ENCODE peak calls at places on chromosomes 2 and 18, in four cellular contexts. Z is GM20000; X is activated gamma-delta T cell treated with Interleukin-2 at 50 U/mL for 16 hours; U is effector memory CD8-positive, alpha-beta T cell. V is an unnamed sample.

GRCh38 chr18:79884963-79885728 is 66.3 kb downstream of the SLC66A2 start:
- DNase-seq in Z (no peak), X (no peak), U (no peak), V (no peak)

GRCh38 chr18:62045316-62045715 is 141.5 kb downstream of the PIGN start:
- DNase-seq in Z (no peak), X (no peak), U (no peak), V (no peak)

GRCh38 chr2:219155054-219155644 is 5.5 kb downstream of the NHEJ1 start:
- DNase-seq in Z (peak), X (peak), U (peak), V (peak)

GRCh38 chr2:214649440-214650205 is 159.9 kb downstream of the BARD1 start:
- DNase-seq in Z (no peak), X (no peak), U (no peak), V (no peak)

GRCh38 chr18:950882-951539 is 46.3 kb downstream of the ADCYAP1 start:
- DNase-seq in Z (no peak), X (no peak), U (no peak), V (no peak)

GRCh38 chr2:232502901-232503791 is 15.5 kb upstream of the ECEL1 start:
- DNase-seq in Z (no peak), X (no peak), U (peak), V (no peak)

GRCh38 chr2:65350714-65351113 is 81.7 kb downstream of the SPRED2 start:
- DNase-seq in Z (peak), X (no peak), U (no peak), V (no peak)

GRCh38 chr2:66433945-66434678 is 813 bp upstream of the MEIS1 start:
- DNase-seq in Z (peak), X (no peak), U (no peak), V (no peak)

GRCh38 chr2:236647621-236648020 is 78.0 kb downstream of the ACKR3 start:
- DNase-seq in Z (no peak), X (no peak), U (no peak), V (no peak)

GRCh38 chr2:121088251-121089004 is 196.6 kb downstream of the TFCP2L1 start:
- DNase-seq in Z (no peak), X (no peak), U (no peak), V (no peak)

GRCh38 chr2:235106874-235107639 is 155.2 kb downstream of the SH3BP4 start:
- DNase-seq in Z (peak), X (no peak), U (no peak), V (no peak)

V was measured in SIG-M5.